ENCODE peak calls at places on chromosomes 13 and 19, in five cellular contexts. Q is uterus, J is AG04450, H is gastrocnemius medialis, E is fibroblast of lung. O is an unnamed sample.

GRCh38 chr19:11377237-11377636 is 2.8 kb downstream of the SWSAP1 start:
- DNase-seq in Q (peak; percentile 84), J (peak; percentile 76), H (no peak), E (peak; percentile 91), O (peak; percentile 87)

GRCh38 chr13:51524846-51525566 is 59.3 kb upstream of the WDFY2 start:
- DNase-seq in Q (no peak), J (no peak), H (no peak), E (peak; percentile 81), O (no peak)

GRCh38 chr19:43229315-43229714 is 23.9 kb upstream of the PSG4 start:
- DNase-seq in Q (no peak), J (no peak), H (no peak), E (peak; percentile 11), O (no peak)

GRCh38 chr13:79237981-79238380 is 168.1 kb downstream of the RBM26 start:
- DNase-seq in Q (no peak), J (no peak), H (no peak), E (no peak), O (no peak)

GRCh38 chr19:38915329-38916321 is 3.6 kb upstream of the CCER2 start:
- DNase-seq in Q (no peak), J (no peak), H (no peak), E (no peak), O (no peak)

GRCh38 chr13:40061466-40062450 is 406.3 kb downstream of the COG6 start:
- DNase-seq in Q (no peak), J (no peak), H (no peak), E (peak; percentile 76), O (no peak)

GRCh38 chr19:42466521-42467436 is 24.0 kb upstream of the CXCL17 start:
- DNase-seq in Q (no peak), J (no peak), H (no peak), E (no peak), O (no peak)

GRCh38 chr19:57099199-57099661 is 20.6 kb upstream of the USP29 start:
- DNase-seq in Q (peak; percentile 61), J (no peak), H (no peak), E (peak; percentile 34), O (no peak)

GRCh38 chr19:53824134-53824611 is at the start of gene NLRP12:
- DNase-seq in Q (no peak), J (no peak), H (no peak), E (no peak), O (no peak)

GRCh38 chr13:30108913-30109237 is 198.5 kb downstream of the KATNAL1 start:
- DNase-seq in Q (no peak), J (no peak), H (no peak), E (no peak), O (no peak)

GRCh38 chr19:29672933-29673336 is 7.7 kb downstream of the PLEKHF1 start:
- DNase-seq in Q (no peak), J (no peak), H (no peak), E (no peak), O (no peak)

GRCh38 chr13:71786815-71787214 is 80.2 kb downstream of the DACH1 start:
- DNase-seq in Q (no peak), J (no peak), H (no peak), E (no peak), O (no peak)

GRCh38 chr13:44231786-44232516 is 141.7 kb upstream of the SERP2 start:
- DNase-seq in Q (peak; percentile 83), J (peak; percentile 74), H (peak; percentile 93), E (peak; percentile 95), O (peak; percentile 94)

GRCh38 chr13:110826861-110827672 is 87.8 kb downstream of the ANKRD10 start:
- DNase-seq in Q (no peak), J (no peak), H (no peak), E (no peak), O (no peak)

GRCh38 chr13:98476538-98476966 is 100.4 kb downstream of the STK24 start:
- DNase-seq in Q (peak; percentile 50), J (no peak), H (no peak), E (peak; percentile 96), O (no peak)

GRCh38 chr19:52533901-52534300 is 6.4 kb downstream of the ZNF808 start:
- DNase-seq in Q (no peak), J (no peak), H (peak; percentile 63), E (no peak), O (no peak)

GRCh38 chr19:8488351-8488750 is 14.1 kb downstream of the PRAM1 start:
- DNase-seq in Q (no peak), J (no peak), H (no peak), E (no peak), O (no peak)

GRCh38 chr19:7397687-7398086 is 49.0 kb downstream of the ARHGEF18 start:
- DNase-seq in Q (no peak), J (peak; percentile 43), H (no peak), E (peak; percentile 97), O (peak; percentile 77)

GRCh38 chr13:48831248-48831647 is 144.5 kb upstream of the FNDC3A start:
- DNase-seq in Q (no peak), J (no peak), H (no peak), E (peak; percentile 29), O (no peak)

GRCh38 chr13:100300708-100301107 is 211.8 kb downstream of the PCCA start:
- DNase-seq in Q (no peak), J (no peak), H (no peak), E (no peak), O (no peak)

GRCh38 chr19:40365613-40366401 is 17.3 kb downstream of the PLD3 start:
- DNase-seq in Q (peak; percentile 66), J (peak; percentile 39), H (no peak), E (peak; percentile 61), O (peak; percentile 16)

GRCh38 chr19:29372921-29373797 is 152.6 kb upstream of the VSTM2B start:
- DNase-seq in Q (no peak), J (no peak), H (no peak), E (no peak), O (no peak)

GRCh38 chr13:20306039-20306438 is 73.9 kb upstream of the GJB6 start:
- DNase-seq in Q (no peak), J (no peak), H (no peak), E (no peak), O (no peak)

GRCh38 chr13:43411741-43412140 is 375.0 kb downstream of the ENOX1 start:
- DNase-seq in Q (peak; percentile 53), J (no peak), H (peak; percentile 89), E (peak; percentile 30), O (no peak)

GRCh38 chr19:41872384-41872774 is 4.7 kb upstream of the CD79A start:
- DNase-seq in Q (no peak), J (no peak), H (no peak), E (no peak), O (no peak)

GRCh38 chr13:76339649-76340048 is 546.6 kb downstream of the KCTD12 start:
- DNase-seq in Q (no peak), J (no peak), H (no peak), E (no peak), O (no peak)

GRCh38 chr13:50512602-50513527 is 330.6 kb downstream of the DLEU7 start:
- DNase-seq in Q (peak; percentile 61), J (no peak), H (no peak), E (peak; percentile 72), O (peak; percentile 26)

GRCh38 chr19:20840371-20840770 is 64.3 kb downstream of the ZNF66 start:
- DNase-seq in Q (no peak), J (no peak), H (no peak), E (no peak), O (no peak)

GRCh38 chr19:30807263-30807662 is 435.1 kb downstream of the ZNF536 start:
- DNase-seq in Q (no peak), J (no peak), H (no peak), E (no peak), O (no peak)

GRCh38 chr13:52085416-52085815 is 43.5 kb downstream of the NEK5 start:
- DNase-seq in Q (no peak), J (peak; percentile 72), H (no peak), E (peak; percentile 59), O (no peak)

GRCh38 chr19:46748325-46749109 is 2.3 kb upstream of the STRN4 start:
- DNase-seq in Q (peak; percentile 57), J (no peak), H (no peak), E (peak; percentile 41), O (no peak)

GRCh38 chr13:46463719-46464118 is 76.7 kb upstream of the RUBCNL start:
- DNase-seq in Q (no peak), J (no peak), H (no peak), E (no peak), O (no peak)
- TF ChIP-seq CTCF in Q (no peak), J (no peak), H (no peak), E (no peak), O (no peak)

DNA sequence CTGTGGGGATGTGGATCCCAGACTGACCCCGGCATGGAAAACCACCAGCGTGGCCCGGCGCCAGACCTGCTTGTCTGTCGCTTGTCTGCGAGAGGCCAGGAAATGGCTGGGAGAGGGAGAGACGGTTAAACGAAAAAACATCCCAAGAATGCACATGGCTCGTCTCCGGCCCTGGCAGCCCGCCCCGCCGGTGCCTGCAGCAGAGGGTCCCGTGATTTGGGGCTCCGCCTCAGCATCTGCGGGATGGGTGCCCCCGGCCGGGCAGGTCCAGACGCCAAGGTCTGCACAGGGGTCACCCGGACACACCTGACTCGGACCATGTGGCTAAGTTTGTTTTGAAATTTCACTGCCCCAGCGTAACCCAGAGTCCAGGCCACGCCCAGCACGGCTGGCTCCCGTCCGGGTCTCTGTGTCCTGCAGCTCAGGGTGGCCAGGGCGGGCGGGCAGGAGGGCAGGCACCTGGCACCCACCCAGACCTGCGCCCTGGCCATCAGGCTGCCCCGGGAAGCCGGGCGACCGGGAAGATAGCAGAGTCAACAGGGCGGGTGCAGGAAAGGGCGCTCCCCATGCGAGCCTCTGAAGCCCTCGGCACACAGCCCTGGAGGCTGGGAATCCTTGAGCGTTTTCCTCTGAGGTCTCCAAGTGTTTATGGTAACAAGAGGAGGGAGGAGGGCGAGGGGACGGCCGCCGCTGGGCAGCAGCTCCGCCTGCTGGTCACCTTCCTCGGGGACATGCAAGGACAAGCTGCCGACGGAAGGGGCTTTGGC is 103.2 kb downstream of the GADD45B start:
- DNase-seq in Q (peak; percentile 88), J (peak; percentile 61), H (peak; percentile 81), E (peak; percentile 91), O (peak; percentile 81)
- H3K4me3 ChIP-seq in Q (peak overlapping the region; percentile 42), J (peak overlapping the region; percentile 64), H (peak overlapping the region; percentile 57), E (peak overlapping the region; percentile 49), O (peak overlapping the region; percentile 41)

DNA sequence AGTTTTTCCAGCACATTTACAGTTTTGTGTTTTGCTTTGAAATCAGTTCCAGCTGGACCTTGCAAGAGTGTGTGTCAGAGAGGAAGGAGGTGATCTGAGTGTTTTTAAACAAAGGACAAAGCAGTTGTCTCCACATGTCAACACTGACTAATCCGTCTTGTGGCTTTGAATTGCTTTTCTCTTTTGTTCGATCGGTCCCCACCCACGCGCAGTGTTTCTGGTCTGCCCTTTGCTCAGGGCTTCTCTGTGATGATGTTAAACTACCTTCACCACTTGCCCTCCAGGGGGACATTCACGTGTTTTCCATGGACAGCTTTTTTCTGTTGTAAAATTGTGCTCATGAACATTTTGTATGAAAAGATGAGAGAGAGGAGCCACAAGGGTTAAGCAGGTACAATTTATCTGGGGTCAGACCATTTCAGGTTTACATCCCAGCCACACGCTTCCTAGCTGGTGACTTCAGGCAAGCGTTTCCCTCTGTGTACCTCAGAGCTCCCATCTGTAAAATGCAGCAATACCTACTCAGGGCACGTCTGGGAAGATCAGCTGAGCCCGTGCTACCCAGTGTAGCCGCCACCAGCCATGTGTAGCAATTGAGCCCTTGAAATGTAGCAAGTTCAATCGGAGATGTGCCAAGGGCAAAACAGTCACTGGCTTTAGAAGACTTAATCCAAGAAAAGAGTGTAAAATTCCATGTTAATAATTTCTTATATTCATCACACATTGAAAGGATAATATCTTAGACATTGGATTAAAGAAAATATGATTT is 13.5 kb upstream of the PLA2G4C start:
- DNase-seq in Q (no peak), J (peak; percentile 15), H (no peak), E (peak; percentile 91), O (peak; percentile 78)
- TF ChIP-seq CTCF in Q (no peak), J (peak; percentile 48), H (no peak), E (no peak), O (peak; percentile 49)

GRCh38 chr19:45598267-45599011 is 3.6 kb downstream of the GPR4 start:
- DNase-seq in Q (peak; percentile 30), J (no peak), H (no peak), E (no peak), O (no peak)
- H3K4me3 ChIP-seq in Q (no peak overlapping the region), J (peak overlapping the region; percentile 1), H (peak overlapping the region; percentile 58), E (no peak overlapping the region), O (no peak overlapping the region)

O was measured in astrocyte of the cerebellum.